ENCODE peak calls at places on chromosome 7, in ten cellular contexts. E, A, O, U, V, T, P, Z, X and J are unnamed samples.

GRCh38 chr7:157150825-157151412 is 12.2 kb downstream of the UBE3C start:
- DNase-seq in E (peak), A (peak), O (peak), U (peak), V (peak), T (no peak), P (no peak), Z (no peak), X (no peak), J (no peak)

GRCh38 chr7:51029586-51030230 is 247.0 kb upstream of the GRB10 start:
- DNase-seq in E (peak), A (no peak), O (peak), U (no peak), V (peak), T (no peak), P (no peak), Z (peak), X (no peak), J (peak)

GRCh38 chr7:102453319-102453718 is 11.3 kb downstream of the ALKBH4 start:
- DNase-seq in E (no peak), A (no peak), O (no peak), U (no peak), V (no peak), T (no peak), P (no peak), Z (no peak), X (no peak), J (no peak)

GRCh38 chr7:147298611-147299043 is 1182.0 kb downstream of the CNTNAP2 start:
- DNase-seq in E (peak), A (no peak), O (no peak), U (no peak), V (peak), T (no peak), P (no peak), Z (no peak), X (no peak), J (peak)

GRCh38 chr7:114715907-114716306 is 206.0 kb upstream of the MDFIC start:
- DNase-seq in E (peak), A (no peak), O (peak), U (no peak), V (no peak), T (no peak), P (no peak), Z (no peak), X (no peak), J (peak)

GRCh38 chr7:44396931-44397525 is 71.6 kb upstream of the CAMK2B start:
- DNase-seq in E (peak), A (no peak), O (peak), U (no peak), V (no peak), T (no peak), P (no peak), Z (no peak), X (no peak), J (no peak)

GRCh38 chr7:155431711-155432110 is 26.2 kb upstream of the EN2 start:
- DNase-seq in E (no peak), A (no peak), O (no peak), U (no peak), V (no peak), T (no peak), P (peak), Z (no peak), X (no peak), J (no peak)

GRCh38 chr7:77525231-77525630 is 11.9 kb upstream of the PTPN12 start:
- DNase-seq in E (peak), A (no peak), O (no peak), U (no peak), V (peak), T (no peak), P (no peak), Z (peak), X (no peak), J (peak)

GRCh38 chr7:27305854-27306253 is 63.3 kb downstream of the EVX1 start:
- DNase-seq in E (no peak), A (no peak), O (no peak), U (no peak), V (no peak), T (no peak), P (no peak), Z (no peak), X (no peak), J (no peak)

GRCh38 chr7:51850141-51850540 is 533.5 kb upstream of the COBL start:
- DNase-seq in E (no peak), A (no peak), O (no peak), U (no peak), V (no peak), T (no peak), P (no peak), Z (no peak), X (no peak), J (no peak)

GRCh38 chr7:22576941-22577927 is 77.2 kb upstream of the STEAP1B start:
- DNase-seq in E (peak), A (no peak), O (peak), U (peak), V (peak), T (peak), P (no peak), Z (no peak), X (peak), J (peak)

GRCh38 chr7:2272031-2272430 is 30.0 kb downstream of the NUDT1 start:
- DNase-seq in E (no peak), A (no peak), O (no peak), U (no peak), V (no peak), T (no peak), P (no peak), Z (no peak), X (no peak), J (no peak)

GRCh38 chr7:149199234-149199990 is 4.1 kb downstream of the ZNF282 start:
- DNase-seq in E (peak), A (no peak), O (peak), U (no peak), V (no peak), T (no peak), P (no peak), Z (no peak), X (no peak), J (peak)

GRCh38 chr7:92615861-92616260 is 25.7 kb upstream of the FAM133B start:
- DNase-seq in E (no peak), A (no peak), O (no peak), U (no peak), V (no peak), T (no peak), P (no peak), Z (no peak), X (no peak), J (no peak)

GRCh38 chr7:36683111-36683510 is 41.2 kb downstream of the AOAH start:
- DNase-seq in E (no peak), A (no peak), O (peak), U (no peak), V (no peak), T (no peak), P (no peak), Z (no peak), X (no peak), J (no peak)

GRCh38 chr7:116455009-116455408 is 44.5 kb upstream of the CAV2 start:
- DNase-seq in E (peak), A (no peak), O (peak), U (no peak), V (peak), T (no peak), P (no peak), Z (no peak), X (no peak), J (peak)

GRCh38 chr7:135180122-135180521 is 9.6 kb upstream of the CYREN start:
- DNase-seq in E (no peak), A (no peak), O (no peak), U (no peak), V (no peak), T (no peak), P (no peak), Z (no peak), X (no peak), J (no peak)

GRCh38 chr7:28685291-28685659 is 272.9 kb downstream of the TRIL start:
- DNase-seq in E (no peak), A (no peak), O (no peak), U (no peak), V (no peak), T (no peak), P (peak), Z (no peak), X (peak), J (no peak)

GRCh38 chr7:132944774-132945173 is 137.1 kb downstream of the CHCHD3 start:
- DNase-seq in E (no peak), A (no peak), O (no peak), U (no peak), V (no peak), T (no peak), P (no peak), Z (no peak), X (no peak), J (no peak)

GRCh38 chr7:90761584-90761983 is 165.5 kb downstream of the CDK14 start:
- DNase-seq in E (peak), A (no peak), O (no peak), U (no peak), V (peak), T (no peak), P (no peak), Z (no peak), X (no peak), J (no peak)

GRCh38 chr7:82624337-82624736 is 180.8 kb upstream of the CACNA2D1 start:
- DNase-seq in E (peak), A (no peak), O (peak), U (peak), V (peak), T (no peak), P (no peak), Z (peak), X (no peak), J (peak)

GRCh38 chr7:145106001-145106400 is 270.1 kb upstream of the TPK1 start:
- DNase-seq in E (no peak), A (no peak), O (no peak), U (no peak), V (no peak), T (no peak), P (no peak), Z (no peak), X (no peak), J (peak)

GRCh38 chr7:112898432-112899290 is 108.5 kb upstream of the TMEM168 start:
- DNase-seq in E (peak), A (peak), O (peak), U (peak), V (peak), T (peak), P (no peak), Z (peak), X (peak), J (peak)

GRCh38 chr7:98877692-98878364 is 504 bp upstream of the TRRAP start:
- DNase-seq in E (no peak), A (no peak), O (no peak), U (no peak), V (no peak), T (no peak), P (no peak), Z (no peak), X (no peak), J (no peak)

GRCh38 chr7:104950754-104951153 is 63.3 kb upstream of the KMT2E start:
- DNase-seq in E (no peak), A (no peak), O (peak), U (no peak), V (peak), T (no peak), P (no peak), Z (no peak), X (no peak), J (no peak)

GRCh38 chr7:95951531-95951930 is 179.2 kb downstream of the DYNC1I1 start:
- DNase-seq in E (no peak), A (no peak), O (no peak), U (no peak), V (no peak), T (no peak), P (peak), Z (no peak), X (no peak), J (no peak)

GRCh38 chr7:138887872-138888656 is 90.1 kb upstream of the ATP6V0A4 start:
- DNase-seq in E (no peak), A (no peak), O (no peak), U (no peak), V (no peak), T (no peak), P (no peak), Z (no peak), X (no peak), J (no peak)

GRCh38 chr7:138882249-138882648 is 84.3 kb upstream of the ATP6V0A4 start:
- DNase-seq in E (no peak), A (no peak), O (no peak), U (no peak), V (no peak), T (no peak), P (no peak), Z (no peak), X (no peak), J (no peak)

GRCh38 chr7:138886501-138886917 is 88.5 kb upstream of the ATP6V0A4 start:
- DNase-seq in E (peak), A (peak), O (peak), U (peak), V (peak), T (peak), P (no peak), Z (peak), X (peak), J (peak)

GRCh38 chr7:138887085-138887705 is 89.2 kb upstream of the ATP6V0A4 start:
- DNase-seq in E (no peak), A (peak), O (no peak), U (no peak), V (no peak), T (no peak), P (no peak), Z (no peak), X (no peak), J (no peak)

DNA sequence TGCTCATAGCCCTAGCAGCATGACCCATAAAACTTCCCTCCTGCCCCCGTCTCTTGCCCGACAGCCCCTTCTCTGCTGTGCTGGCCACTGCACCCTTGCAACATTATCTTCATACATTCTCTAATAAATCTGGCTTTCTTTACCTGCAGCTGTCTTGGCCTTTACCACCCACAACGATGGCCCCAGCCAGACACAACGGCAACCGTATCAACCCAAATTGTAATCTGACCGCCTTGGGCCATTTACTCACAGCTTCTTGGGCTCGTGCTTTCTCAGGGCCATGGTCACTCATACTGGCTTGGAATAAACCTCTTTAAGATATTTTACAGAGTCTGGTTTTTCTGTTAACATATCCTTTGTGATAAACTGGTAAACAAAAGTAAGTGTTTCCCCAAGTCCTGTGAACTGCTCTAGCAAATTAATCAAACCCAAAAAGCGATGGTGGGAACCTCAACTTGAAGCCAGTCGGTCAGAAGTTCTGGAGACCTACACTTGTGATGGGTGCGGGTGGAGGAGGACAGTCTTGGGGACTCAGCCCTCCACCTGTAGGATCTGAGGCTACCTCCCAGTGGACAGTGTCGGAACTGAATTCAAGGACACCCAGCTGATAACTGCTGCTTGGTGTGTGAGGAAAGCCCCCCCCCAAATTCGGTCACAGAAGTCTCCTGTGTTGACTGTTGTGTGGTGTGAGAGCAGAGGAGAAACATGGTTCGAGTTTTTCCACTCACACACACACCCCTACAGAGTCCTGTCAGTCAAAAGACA is 87.6 kb upstream of the ATP6V0A4 start:
- DNase-seq in E (no peak), A (no peak), O (no peak), U (no peak), V (no peak), T (no peak), P (no peak), Z (no peak), X (no peak), J (peak)
- TF ChIP-seq CTCF in E (no peak), A (no peak), O (peak), U (peak), V (no peak), T (no peak), P (no peak), Z (no peak), X (no peak), J (peak)

GRCh38 chr7:988426-988911 is 5.5 kb downstream of the CYP2W1 start:
- DNase-seq in E (no peak), A (no peak), O (no peak), U (no peak), V (peak), T (peak), P (no peak), Z (no peak), X (no peak), J (no peak)
- TF ChIP-seq CTCF in E (no peak), A (peak), O (no peak), U (no peak), V (no peak), T (no peak), P (no peak), Z (no peak), X (no peak), J (no peak)

DNA sequence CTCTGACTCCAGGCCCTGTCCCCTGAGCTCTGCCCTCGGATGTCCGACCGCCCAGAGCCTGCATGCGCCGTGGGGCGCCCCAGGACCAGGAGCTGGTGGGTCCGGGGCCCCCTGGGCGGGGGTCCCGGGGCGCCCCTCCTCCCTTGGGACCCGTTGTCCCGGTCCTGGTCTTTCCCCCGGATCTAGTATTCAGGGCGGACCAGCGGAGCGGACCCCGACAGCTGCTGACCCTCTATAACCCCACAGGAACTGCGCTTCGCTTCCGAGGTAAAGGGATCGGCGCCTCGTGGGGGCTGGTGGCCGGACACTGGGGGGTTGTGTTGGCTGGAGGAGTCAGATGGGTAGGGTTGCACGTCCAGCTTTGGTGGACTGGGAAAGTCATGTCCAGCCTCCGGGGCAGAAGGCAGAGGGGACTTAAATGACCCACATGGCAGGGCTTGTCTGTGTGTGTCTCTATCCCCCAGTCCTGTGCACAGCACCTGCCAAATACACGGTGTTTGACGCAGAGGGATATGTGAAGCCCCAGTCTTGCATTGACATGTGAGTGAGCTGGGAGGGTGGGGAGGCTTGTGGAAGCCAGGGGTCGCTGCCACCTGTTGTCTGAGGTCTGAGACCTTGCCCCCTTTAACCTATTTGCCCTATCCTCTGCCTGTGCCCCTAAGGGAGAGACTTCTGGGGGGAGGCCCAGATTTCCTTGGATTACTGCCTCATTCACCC is 548 bp downstream of the MOSPD3 start:
- DNase-seq in E (no peak), A (no peak), O (no peak), U (no peak), V (no peak), T (no peak), P (no peak), Z (no peak), X (peak), J (peak)
- TF ChIP-seq CTCF in E (no peak), A (peak), O (no peak), U (no peak), V (no peak), T (no peak), P (no peak), Z (peak), X (no peak), J (peak)

DNA sequence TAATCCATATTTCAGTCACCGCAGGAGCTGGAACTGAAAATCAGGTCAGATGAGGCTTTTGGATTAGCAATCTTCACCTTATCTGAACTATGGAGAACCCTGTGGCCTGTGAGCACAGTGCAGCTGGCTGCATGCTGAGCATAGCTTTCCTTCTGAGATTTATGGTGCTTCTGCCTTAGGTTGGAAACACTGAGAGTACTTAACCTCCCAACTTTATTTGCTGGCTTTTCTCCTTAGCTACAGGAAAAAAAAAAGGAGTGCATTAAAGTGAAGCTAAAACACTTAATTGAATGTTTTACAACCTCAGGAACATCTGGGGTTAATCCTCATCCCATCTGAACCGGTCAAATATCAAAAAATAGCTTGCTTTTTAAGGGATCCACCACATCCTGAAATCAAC is 470.1 kb upstream of the IGFBP3 start:
- DNase-seq in E (peak), A (no peak), O (no peak), U (no peak), V (peak), T (no peak), P (no peak), Z (no peak), X (no peak), J (no peak)
- TF ChIP-seq CTCF in E (no peak), A (no peak), O (no peak), U (no peak), V (peak), T (no peak), P (no peak), Z (no peak), X (no peak), J (no peak)

DNA sequence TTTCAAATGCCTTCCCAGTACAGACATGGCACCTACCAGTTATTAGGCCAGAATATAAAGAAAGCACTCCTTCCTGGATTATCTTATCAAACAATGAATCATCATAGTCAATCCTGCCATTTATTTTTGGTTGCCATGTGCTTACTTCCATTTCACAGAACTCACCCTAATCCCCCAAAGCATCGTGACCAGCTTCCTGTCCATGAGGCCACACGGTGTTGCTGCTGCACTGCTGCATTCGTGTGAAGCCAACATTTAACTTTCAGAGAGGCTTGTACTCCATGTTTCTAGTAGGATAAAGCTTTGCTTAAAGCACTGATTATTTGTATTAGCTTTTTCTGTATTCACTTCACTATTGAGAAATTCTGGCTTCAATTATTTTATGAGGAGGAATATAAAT is 14.4 kb downstream of the COL28A1 start:
- DNase-seq in E (no peak), A (no peak), O (no peak), U (no peak), V (no peak), T (no peak), P (no peak), Z (no peak), X (no peak), J (no peak)
- TF ChIP-seq CTCF in E (no peak), A (no peak), O (no peak), U (no peak), V (no peak), T (no peak), P (no peak), Z (no peak), X (no peak), J (no peak)

DNA sequence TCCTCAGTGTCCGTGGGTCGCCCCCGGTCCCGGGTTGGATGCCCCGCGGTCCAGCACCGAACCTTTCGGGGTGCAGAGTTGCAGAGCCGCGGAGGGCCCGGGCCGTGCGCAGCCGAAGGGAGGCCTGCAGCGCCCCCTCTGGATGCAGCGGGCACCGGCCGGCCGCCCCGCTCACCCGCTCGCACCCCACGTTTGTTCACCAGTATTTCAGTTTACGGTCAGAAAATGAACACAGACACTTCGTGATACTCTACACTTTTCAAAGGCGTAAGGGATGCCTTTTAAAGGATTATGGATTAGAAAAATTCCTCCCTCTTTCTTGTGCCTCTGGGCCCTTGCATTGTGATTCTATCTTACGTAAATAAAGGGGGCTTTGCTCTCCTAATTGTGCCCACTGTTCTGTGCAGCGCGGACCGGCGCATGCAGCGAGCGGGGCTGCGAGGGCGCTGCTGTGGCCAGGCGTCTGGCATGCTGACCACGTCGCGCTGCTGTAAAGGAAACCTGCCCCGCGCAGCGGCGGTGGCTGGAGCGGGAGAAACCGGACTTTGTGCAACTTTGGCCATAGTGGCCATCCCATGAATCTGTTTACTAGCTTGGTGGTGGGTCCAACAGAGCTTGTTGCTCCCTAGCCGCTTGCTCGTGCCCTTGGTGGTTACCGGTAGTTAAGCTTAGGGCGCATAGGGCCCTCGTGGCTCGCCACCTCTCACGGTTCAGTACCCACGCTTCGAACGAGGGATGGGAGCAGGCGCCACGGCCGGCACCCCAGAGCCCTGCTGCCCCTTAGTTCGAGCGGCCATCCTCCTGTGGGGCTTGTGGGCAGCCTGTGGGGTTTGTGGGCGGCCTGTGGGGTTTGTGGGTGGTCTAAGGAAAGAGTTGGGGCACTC is 755 bp upstream of the MEST start:
- DNase-seq in E (peak), A (peak), O (peak), U (no peak), V (no peak), T (no peak), P (peak), Z (no peak), X (no peak), J (no peak)
- TF ChIP-seq CTCF in E (peak), A (peak), O (peak), U (peak), V (peak), T (peak), P (peak), Z (peak), X (peak), J (peak)